ENCODE peak calls at places on chromosome 1, in eight cellular contexts. V, M, A, I, W, Z, L and D are unnamed samples.

GRCh38 chr1:202154766-202155477 is 5.5 kb downstream of the PTPN7 start:
- DNase-seq in V (peak), M (no peak), A (peak), I (peak), W (peak), Z (peak), L (peak), D (peak)

GRCh38 chr1:24541711-24542346 is 14.1 kb upstream of the NCMAP start:
- DNase-seq in V (peak), M (no peak), A (no peak), I (no peak), W (no peak), Z (no peak), L (no peak), D (peak)

GRCh38 chr1:52727114-52727586 is 897 bp downstream of the ZYG11B start:
- DNase-seq in V (no peak), M (no peak), A (no peak), I (no peak), W (no peak), Z (peak), L (no peak), D (no peak)

GRCh38 chr1:24452922-24453481 is 37.4 kb downstream of the NIPAL3 start:
- DNase-seq in V (no peak), M (no peak), A (no peak), I (no peak), W (no peak), Z (no peak), L (no peak), D (no peak)

GRCh38 chr1:33111965-33112364 is 31.0 kb downstream of the AZIN2 start:
- DNase-seq in V (peak), M (no peak), A (no peak), I (peak), W (no peak), Z (no peak), L (peak), D (no peak)

GRCh38 chr1:228146761-228147693 is 2.7 kb upstream of the GJC2 start:
- DNase-seq in V (no peak), M (peak), A (no peak), I (no peak), W (no peak), Z (no peak), L (no peak), D (no peak)

GRCh38 chr1:50605186-50605875 is 182.1 kb upstream of the DMRTA2 start:
- DNase-seq in V (peak), M (no peak), A (no peak), I (peak), W (no peak), Z (no peak), L (peak), D (peak)

GRCh38 chr1:242004751-242005495 is 6.0 kb upstream of the MAP1LC3C start:
- DNase-seq in V (peak), M (no peak), A (no peak), I (peak), W (no peak), Z (no peak), L (no peak), D (no peak)

GRCh38 chr1:93670141-93670540 is 11.5 kb downstream of the BCAR3 start:
- DNase-seq in V (peak), M (no peak), A (no peak), I (peak), W (peak), Z (no peak), L (no peak), D (no peak)

GRCh38 chr1:26689504-26689903 is 6.3 kb upstream of the ARID1A start:
- DNase-seq in V (no peak), M (no peak), A (no peak), I (no peak), W (no peak), Z (no peak), L (no peak), D (no peak)

GRCh38 chr1:33241866-33242265 is 14.4 kb upstream of the ZNF362 start:
- DNase-seq in V (no peak), M (no peak), A (no peak), I (peak), W (no peak), Z (no peak), L (no peak), D (no peak)

GRCh38 chr1:204991342-204991844 is 51.6 kb upstream of the CNTN2 start:
- DNase-seq in V (no peak), M (no peak), A (no peak), I (no peak), W (no peak), Z (no peak), L (peak), D (no peak)

GRCh38 chr1:46131727-46132528 is 501 bp downstream of the PIK3R3 start:
- DNase-seq in V (peak), M (no peak), A (no peak), I (peak), W (peak), Z (peak), L (peak), D (peak)

GRCh38 chr1:37650173-37650572 is 15.5 kb upstream of the RSPO1 start:
- DNase-seq in V (no peak), M (no peak), A (no peak), I (no peak), W (no peak), Z (no peak), L (no peak), D (no peak)

GRCh38 chr1:106222415-106222814 is 834.1 kb upstream of the PRMT6 start:
- DNase-seq in V (no peak), M (no peak), A (no peak), I (peak), W (no peak), Z (no peak), L (no peak), D (no peak)

GRCh38 chr1:97814121-97814520 is 106.7 kb downstream of the DPYD start:
- DNase-seq in V (no peak), M (no peak), A (no peak), I (peak), W (no peak), Z (no peak), L (no peak), D (no peak)

GRCh38 chr1:14756617-14757259 is 158.3 kb downstream of the KAZN start:
- DNase-seq in V (no peak), M (no peak), A (no peak), I (peak), W (no peak), Z (no peak), L (no peak), D (no peak)

GRCh38 chr1:88052162-88052561 is 631.9 kb upstream of the PKN2 start:
- DNase-seq in V (no peak), M (no peak), A (no peak), I (no peak), W (no peak), Z (no peak), L (no peak), D (peak)

GRCh38 chr1:82062206-82062605 is 261.5 kb downstream of the ADGRL2 start:
- DNase-seq in V (no peak), M (no peak), A (no peak), I (no peak), W (no peak), Z (no peak), L (no peak), D (no peak)

GRCh38 chr1:33332357-33332789 is 11.5 kb upstream of the A3GALT2 start:
- DNase-seq in V (no peak), M (no peak), A (peak), I (peak), W (no peak), Z (no peak), L (no peak), D (no peak)

GRCh38 chr1:29298175-29298720 is 61.9 kb downstream of the PTPRU start:
- DNase-seq in V (no peak), M (no peak), A (no peak), I (no peak), W (no peak), Z (no peak), L (no peak), D (no peak)

GRCh38 chr1:11736746-11737639 is 1.1 kb downstream of the AGTRAP start:
- DNase-seq in V (peak), M (no peak), A (peak), I (peak), W (peak), Z (no peak), L (peak), D (peak)

GRCh38 chr1:184562801-184563200 is 176.0 kb downstream of the C1orf21 start:
- DNase-seq in V (no peak), M (no peak), A (no peak), I (no peak), W (no peak), Z (no peak), L (no peak), D (no peak)

GRCh38 chr1:54487571-54488050 is 60.4 kb upstream of the ACOT11 start:
- DNase-seq in V (no peak), M (no peak), A (no peak), I (no peak), W (peak), Z (no peak), L (no peak), D (peak)

GRCh38 chr1:179143332-179143731 is 61.5 kb downstream of the TOR3A start:
- DNase-seq in V (peak), M (no peak), A (peak), I (peak), W (no peak), Z (no peak), L (no peak), D (peak)

GRCh38 chr1:244239261-244239770 is 188.2 kb downstream of the ZBTB18 start:
- DNase-seq in V (no peak), M (no peak), A (no peak), I (peak), W (no peak), Z (no peak), L (peak), D (no peak)

GRCh38 chr1:31063636-31064035 is 1.9 kb downstream of the PUM1 start:
- DNase-seq in V (no peak), M (no peak), A (no peak), I (peak), W (no peak), Z (no peak), L (peak), D (no peak)

GRCh38 chr1:1943834-1944570 is 24.9 kb upstream of the TMEM52 start:
- DNase-seq in V (peak), M (no peak), A (no peak), I (peak), W (peak), Z (peak), L (peak), D (peak)

DNA sequence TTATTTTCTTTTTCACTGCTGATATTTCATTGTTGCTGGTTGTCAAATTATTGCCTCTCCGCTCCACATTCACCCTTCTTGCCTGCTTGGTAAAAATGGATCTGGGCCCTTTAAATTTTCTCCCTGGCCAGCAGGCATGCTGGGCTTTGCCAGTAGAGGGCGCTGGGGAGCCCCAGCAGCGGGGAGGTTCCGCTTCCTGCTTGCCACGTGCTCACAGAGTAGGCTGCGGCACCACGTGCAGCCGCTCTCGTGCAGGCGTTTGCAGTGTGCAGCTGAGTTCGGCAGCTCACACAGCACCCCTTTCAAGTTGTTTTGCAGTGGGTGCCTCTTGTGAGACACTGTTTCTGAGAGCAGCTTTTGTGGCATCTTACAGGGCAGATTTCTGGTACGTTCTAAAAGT is at the start of gene ACTL8:
- DNase-seq in V (peak), M (no peak), A (no peak), I (no peak), W (no peak), Z (no peak), L (peak), D (no peak)
- TF ChIP-seq CTCF in V (no peak), M (no peak), A (peak), I (peak), W (no peak), Z (peak), L (peak), D (no peak)

DNA sequence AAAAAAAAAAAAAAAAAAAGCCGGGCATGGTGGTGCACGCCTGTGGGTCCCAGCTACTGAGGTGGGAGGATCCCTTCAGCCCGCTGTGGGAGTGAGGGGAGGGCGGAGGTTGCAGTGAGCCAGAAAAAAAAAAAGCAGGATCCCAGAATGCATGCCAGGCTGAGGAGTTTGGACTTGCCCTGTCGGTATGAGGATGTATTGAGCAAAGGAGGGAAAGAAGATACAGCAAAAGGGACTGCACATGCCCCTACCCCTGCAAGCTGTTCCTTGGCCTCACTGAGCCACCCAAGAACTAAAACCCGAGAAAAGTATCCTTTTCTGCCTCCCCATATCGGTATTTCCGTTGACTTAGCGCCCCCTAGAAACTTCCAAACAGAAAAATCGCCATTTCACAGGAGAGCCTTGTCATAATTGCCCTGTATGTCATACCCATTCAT is 1.3 kb upstream of the GPATCH4 start:
- DNase-seq in V (peak), M (no peak), A (no peak), I (peak), W (no peak), Z (no peak), L (peak), D (no peak)
- TF ChIP-seq CTCF in V (peak), M (no peak), A (peak), I (peak), W (no peak), Z (peak), L (peak), D (peak)

DNA sequence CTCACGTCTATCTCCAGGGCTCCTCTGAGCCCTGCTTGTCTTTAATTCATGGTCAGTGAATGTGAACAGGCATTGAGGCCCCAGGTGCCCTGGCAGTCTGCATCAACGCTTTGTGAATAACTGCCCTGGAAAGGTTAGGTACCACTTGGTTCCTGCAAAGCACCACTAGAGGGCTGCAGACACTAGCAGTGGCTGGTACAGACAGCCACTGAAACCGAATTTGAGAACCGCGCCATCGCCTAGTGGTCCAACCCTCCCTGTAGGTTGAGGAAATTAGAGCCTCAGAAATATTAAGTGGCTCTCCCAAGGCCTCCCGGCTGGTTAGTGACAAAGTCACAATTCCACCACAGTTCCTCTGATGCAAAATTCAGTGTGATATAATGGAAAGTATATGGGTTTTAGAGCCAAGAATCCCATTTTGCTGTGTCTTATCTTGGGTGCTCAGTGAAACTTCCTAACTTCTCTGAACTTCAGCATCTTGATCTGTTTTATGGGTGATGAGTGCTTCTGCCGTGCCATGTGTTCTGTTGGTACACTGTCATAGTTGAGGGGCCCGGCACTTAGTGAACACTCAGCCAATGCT is 46.2 kb upstream of the BCL9 start:
- DNase-seq in V (peak), M (peak), A (peak), I (peak), W (peak), Z (peak), L (peak), D (peak)
- TF ChIP-seq CTCF in V (peak), M (peak), A (peak), I (peak), W (peak), Z (peak), L (peak), D (peak)

DNA sequence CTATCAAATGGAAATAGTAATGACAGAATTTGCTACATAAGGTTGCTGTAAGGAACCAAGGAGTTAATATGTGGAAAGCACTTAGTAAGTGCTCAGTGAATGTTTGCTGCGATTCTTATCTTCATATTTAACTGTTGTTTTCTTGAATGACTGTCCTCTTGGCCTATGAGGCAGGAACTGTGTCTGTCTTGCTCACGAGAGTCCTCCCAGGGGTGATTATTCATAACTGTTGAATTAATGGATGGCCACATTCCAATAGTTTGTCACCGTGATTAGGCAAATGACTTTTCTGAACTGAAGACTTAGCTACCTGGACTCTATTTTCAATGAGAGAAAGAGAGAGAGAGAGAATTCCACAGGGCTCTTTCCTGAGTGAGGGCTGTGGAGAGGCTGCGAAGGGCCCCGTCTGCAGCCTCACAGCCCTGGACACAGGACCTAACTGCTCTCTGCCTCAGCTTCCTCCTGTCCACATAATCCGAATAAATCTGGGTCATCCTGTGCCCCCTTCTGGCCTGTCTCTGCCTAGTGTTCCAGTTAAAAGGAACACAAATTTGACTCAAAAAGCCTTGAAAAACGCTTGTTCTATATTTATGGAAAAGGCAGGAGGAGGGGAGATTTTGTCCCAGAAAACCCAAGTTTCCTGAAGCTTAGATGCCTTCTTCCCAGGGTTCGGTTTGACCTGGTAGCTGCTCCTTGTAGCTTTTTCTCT is 8.5 kb downstream of the EDN2 start:
- DNase-seq in V (no peak), M (no peak), A (no peak), I (peak), W (no peak), Z (no peak), L (no peak), D (no peak)
- TF ChIP-seq CTCF in V (no peak), M (no peak), A (peak), I (peak), W (no peak), Z (peak), L (no peak), D (no peak)

DNA sequence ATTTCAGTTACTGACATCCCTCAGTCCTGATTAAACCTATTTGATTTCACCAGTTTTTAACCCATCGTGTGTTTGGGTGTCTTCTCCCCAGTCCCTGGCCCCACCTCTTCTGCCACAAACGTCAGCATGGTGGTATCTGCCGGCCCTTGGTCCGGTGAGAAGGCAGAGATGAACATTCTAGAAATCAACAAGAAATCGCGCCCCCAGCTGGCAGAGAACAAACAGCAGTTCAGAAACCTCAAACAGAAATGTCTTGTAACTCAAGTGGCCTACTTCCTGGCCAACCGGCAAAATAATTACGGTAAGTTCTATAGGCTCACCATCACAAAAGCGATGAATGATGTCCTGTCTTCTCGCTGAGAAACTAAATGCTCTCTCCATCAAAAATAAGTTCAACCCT is 28.7 kb downstream of the NBPF3 start:
- DNase-seq in V (peak), M (no peak), A (no peak), I (no peak), W (no peak), Z (no peak), L (peak), D (peak)
- TF ChIP-seq CTCF in V (peak), M (no peak), A (peak), I (peak), W (no peak), Z (peak), L (peak), D (peak)

DNA sequence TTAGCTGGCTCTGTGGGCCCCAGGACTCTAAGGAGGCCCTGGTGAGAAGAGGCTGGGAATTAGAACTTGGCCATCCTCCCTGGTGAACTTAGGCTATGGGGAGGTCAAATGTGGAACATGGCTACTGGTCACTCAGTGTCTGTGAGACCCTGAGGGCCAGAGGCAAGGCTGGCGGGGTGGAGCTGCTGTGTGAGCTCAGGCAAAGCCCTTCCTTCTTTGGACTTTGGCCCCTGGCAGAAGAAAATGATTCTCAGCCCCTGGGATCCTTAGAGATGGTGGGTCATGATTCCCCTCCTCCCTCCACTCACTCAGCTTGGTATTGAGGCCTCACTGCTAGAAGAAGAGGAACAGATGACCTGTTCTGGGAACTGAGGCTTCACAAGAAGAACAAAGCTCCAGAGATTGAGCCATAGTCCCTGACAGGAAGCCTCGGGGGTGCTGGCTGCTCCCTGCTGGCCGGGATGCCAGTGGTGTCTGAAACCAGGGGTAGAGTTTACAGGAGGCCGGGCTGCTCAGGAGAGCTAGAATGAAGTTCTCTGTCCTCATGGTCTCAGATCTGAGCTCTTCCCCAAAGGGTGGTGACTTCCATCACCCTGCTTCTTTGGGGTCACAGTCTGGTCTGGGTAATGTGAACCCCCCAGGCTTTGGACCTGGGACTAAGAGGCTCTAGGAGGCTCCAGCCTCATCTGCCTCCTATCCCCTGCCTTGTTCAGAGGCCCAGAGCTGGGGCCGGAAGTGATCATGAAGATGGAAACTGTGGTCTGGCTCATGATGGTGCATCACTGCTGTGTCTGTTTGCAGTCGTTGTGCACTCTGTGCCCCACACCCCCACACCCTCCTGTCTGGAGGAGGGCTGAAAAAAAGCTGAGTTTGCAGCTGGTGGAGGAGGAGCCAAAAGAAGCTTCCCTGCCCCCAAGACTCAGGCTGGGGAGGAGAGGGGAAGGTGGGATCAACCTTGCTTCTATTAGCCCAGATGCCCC is 905 bp downstream of the BTBD19 start:
- DNase-seq in V (peak), M (peak), A (no peak), I (peak), W (peak), Z (no peak), L (peak), D (peak)
- TF ChIP-seq CTCF in V (no peak), M (no peak), A (peak), I (no peak), W (no peak), Z (no peak), L (no peak), D (no peak)